ENCODE peak calls at places on chromosomes 4 and X, in six cellular contexts. U is IMR-90, L is neuronal stem cell, P is mesenchymal stem cell, D is H1, K is trophoblast cell. Q is an unnamed sample.

GRCh38 chr4:4856071-4857000 is 3.1 kb upstream of the MSX1 start:
- DNase-seq in U (no peak), L (no peak), P (peak), D (no peak), K (no peak), Q (no peak)

GRCh38 chr4:104064650-104065577 is 345.1 kb upstream of the TACR3 start:
- DNase-seq in U (no peak), L (peak), P (peak), D (peak), K (peak), Q (peak)

GRCh38 chr4:186557486-186557885 is 2.1 kb upstream of the MTNR1A start:
- DNase-seq in U (peak), L (no peak), P (peak), D (no peak), K (no peak), Q (no peak)

GRCh38 chrX:69222103-69223090 is 57.1 kb upstream of the PJA1 start:
- DNase-seq in U (peak), L (peak), P (peak), D (peak), K (peak), Q (peak)

GRCh38 chr4:10099521-10100325 is 16.9 kb downstream of the WDR1 start:
- DNase-seq in U (no peak), L (no peak), P (no peak), D (no peak), K (no peak), Q (no peak)

GRCh38 chrX:151702021-151702714 is 6.9 kb downstream of the PRRG3 start:
- DNase-seq in U (no peak), L (no peak), P (no peak), D (no peak), K (no peak), Q (no peak)

GRCh38 chr4:185710487-185710995 is 101.5 kb downstream of the SORBS2 start:
- DNase-seq in U (no peak), L (no peak), P (no peak), D (no peak), K (no peak), Q (no peak)

GRCh38 chr4:120692964-120693363 is 229.6 kb downstream of the PRDM5 start:
- DNase-seq in U (peak), L (no peak), P (peak), D (no peak), K (peak), Q (no peak)

GRCh38 chr4:154361450-154361849 is 130.1 kb downstream of the DCHS2 start:
- DNase-seq in U (no peak), L (no peak), P (no peak), D (no peak), K (no peak), Q (no peak)

GRCh38 chr4:166422475-166422874 is 549.4 kb downstream of the TLL1 start:
- DNase-seq in U (peak), L (no peak), P (peak), D (no peak), K (no peak), Q (no peak)

GRCh38 chr4:184657144-184657543 is 7.6 kb downstream of the PRIMPOL start:
- DNase-seq in U (no peak), L (no peak), P (no peak), D (no peak), K (no peak), Q (no peak)

GRCh38 chrX:2628751-2629315 is 62.3 kb upstream of the CD99 start:
- DNase-seq in U (no peak), L (no peak), P (no peak), D (no peak), K (no peak), Q (no peak)

DNA sequence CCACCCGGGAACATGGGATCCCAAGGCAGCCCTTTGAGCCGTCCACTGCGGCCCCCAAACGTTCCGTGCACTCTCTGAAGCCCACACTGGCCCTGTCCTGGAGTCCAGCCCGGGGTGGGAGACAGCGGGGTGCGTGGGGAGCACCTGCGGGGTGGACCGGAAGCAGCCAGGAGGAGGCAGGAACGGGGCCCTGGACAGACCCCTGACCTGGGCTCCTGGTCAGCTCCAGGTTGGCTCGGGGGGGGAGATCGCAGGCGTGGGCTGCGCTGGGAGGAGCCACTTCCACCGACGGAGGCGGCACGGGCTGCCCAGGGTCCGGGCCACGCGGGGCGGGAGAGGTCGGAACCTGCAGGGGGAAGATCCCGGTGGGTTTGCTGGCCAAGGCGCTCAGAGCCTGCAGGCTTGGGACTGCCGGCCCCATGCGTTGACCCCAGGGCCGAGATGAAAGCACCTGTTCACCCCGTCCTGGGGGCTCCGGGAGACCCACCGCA is 5.7 kb upstream of the PLCXD1 start:
- DNase-seq in U (no peak), L (no peak), P (no peak), D (no peak), K (no peak), Q (no peak)
- H2AFZ ChIP-seq in U (peak), L (peak), P (no peak), D (no peak), K (peak), Q (no peak)

GRCh38 chr4:112036881-112037280 is 108.4 kb upstream of the FAM241A start:
- DNase-seq in U (no peak), L (no peak), P (peak), D (no peak), K (no peak), Q (no peak)
- H3K4me2 ChIP-seq in U (no peak), L (no peak), P (no peak), D (no peak), K (no peak), Q (no peak)

GRCh38 chr4:138804705-138805104 is 210.9 kb upstream of the NOCT start:
- DNase-seq in U (peak), L (no peak), P (no peak), D (no peak), K (peak), Q (no peak)
- H4K91ac ChIP-seq in U (no peak), L (no peak), P (no peak), D (no peak), K (no peak), Q (no peak)

DNA sequence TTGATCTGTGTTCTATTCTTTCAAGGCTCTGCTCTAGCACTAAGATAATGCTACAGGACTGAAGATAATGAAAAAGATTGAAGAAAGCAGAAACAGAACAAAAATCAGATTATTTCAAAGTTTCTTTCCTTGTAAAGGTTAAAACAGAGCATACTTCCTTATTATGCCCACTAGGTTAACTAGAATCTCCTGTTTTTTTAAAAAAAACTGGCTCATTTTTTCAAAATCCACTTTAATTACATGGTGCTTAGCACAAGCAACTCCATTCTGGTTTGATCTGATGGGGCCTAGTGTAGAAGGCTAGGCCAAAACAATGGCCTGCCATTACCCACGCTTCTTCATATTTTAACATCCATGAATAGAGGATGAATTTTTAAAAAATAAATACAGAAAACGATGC is 1.2 kb upstream of the UBA6 start:
- DNase-seq in U (no peak), L (no peak), P (no peak), D (no peak), K (no peak), Q (no peak)
- H2AFZ ChIP-seq in U (no peak), L (peak), P (no peak), D (no peak), K (no peak), Q (no peak)

DNA sequence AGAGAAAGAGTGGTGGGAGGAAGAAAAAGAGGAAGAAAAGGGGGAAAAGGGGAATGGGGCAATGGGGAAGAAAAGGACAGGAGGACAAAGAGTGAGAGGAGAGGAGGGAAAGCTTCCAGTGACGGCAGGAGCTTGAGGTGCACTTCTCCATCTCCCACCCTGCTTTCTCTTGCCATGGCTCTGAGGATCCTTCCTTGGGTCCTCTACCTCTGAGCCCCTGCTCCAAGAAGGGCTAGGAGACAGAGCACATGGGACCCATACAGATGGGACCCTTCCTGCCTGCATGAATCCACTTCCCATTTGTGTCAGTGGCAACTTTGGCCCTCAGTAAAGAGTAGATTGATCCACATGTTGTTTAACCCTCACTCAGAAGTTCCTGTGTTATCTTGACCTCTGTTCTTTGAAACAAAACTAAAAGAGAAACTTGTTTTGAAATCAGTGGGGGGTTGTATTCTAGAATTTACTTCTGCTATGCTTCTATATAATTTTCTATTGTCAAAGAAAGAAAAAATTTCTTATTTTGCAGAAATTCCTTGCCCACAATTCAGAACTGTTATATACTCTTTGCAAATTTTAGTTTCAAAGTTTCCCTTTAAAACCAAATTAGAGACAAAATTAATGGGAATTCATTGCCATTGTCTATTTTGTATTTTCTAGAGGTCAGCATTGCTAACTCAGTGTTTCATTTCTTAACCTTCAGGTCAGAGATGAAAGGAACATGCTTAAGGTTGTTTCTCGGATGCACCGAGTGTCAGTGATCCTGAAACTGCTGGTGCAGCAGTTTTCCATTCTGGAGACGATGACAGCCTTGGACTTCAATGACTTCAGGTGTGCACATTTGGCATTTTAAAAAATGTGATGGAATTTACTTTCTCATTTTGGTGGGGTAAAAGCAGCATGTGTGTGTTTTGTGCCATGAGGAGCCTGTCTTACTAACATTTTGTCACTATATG is 5.0 kb downstream of the TDO2 start:
- DNase-seq in U (no peak), L (no peak), P (no peak), D (no peak), K (no peak), Q (no peak)
- H3K4me2 ChIP-seq in U (no peak), L (no peak), P (no peak), D (no peak), K (no peak), Q (no peak)

DNA sequence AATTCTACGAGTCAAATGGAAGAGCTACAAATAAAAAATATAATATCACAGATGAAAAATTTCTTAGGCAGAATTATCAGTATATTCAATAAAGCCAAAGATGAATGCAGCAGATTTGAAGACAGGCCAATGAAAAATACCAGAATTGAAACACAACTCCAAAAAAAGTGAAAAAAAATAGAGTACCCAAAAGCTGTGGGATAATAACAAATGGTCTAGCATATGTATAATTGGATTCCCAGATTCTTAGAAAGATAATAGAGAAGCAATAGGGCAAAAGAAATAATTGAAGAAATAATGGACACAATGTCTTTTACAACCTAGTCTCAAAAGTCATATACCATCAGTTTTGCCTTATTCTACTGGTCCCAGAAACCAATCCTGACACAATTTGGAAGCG is 4.4 kb downstream of the ANAPC10 start:
- DNase-seq in U (no peak), L (no peak), P (no peak), D (no peak), K (no peak), Q (no peak)
- H4K91ac ChIP-seq in U (no peak), L (no peak), P (no peak), D (no peak), K (no peak), Q (no peak)